ENCODE peak calls at places on chromosomes 1 and 21, in seven cellular contexts. One of them, this sample, is unnamed.

GRCh38 chr1:15176120-15176519 is 22.6 kb downstream of the TMEM51 start:
- DNase-seq in CD4-positive, CD25-positive, alpha-beta regulatory T cell: no peak
- DNase-seq in RWPE1: no peak
- DNase-seq in aorta: no peak
- DNase-seq in AG04450: no peak
- DNase-seq in ovary: no peak
- DNase-seq in lung: no peak
- DNase-seq in this sample: no peak

GRCh38 chr1:205275133-205275532 is 46.4 kb downstream of the NUAK2 start:
- DNase-seq in CD4-positive, CD25-positive, alpha-beta regulatory T cell: no peak
- DNase-seq in RWPE1: no peak
- DNase-seq in aorta: no peak
- DNase-seq in AG04450: no peak
- DNase-seq in ovary: no peak
- DNase-seq in lung: peak; percentile 69
- DNase-seq in this sample: no peak

GRCh38 chr1:15684468-15685283 is 556 bp downstream of the PLEKHM2 start:
- DNase-seq in CD4-positive, CD25-positive, alpha-beta regulatory T cell: peak; percentile 11
- DNase-seq in RWPE1: peak; percentile 36
- DNase-seq in aorta: peak; percentile 71
- DNase-seq in AG04450: no peak
- DNase-seq in ovary: peak; percentile 67
- DNase-seq in lung: no peak
- DNase-seq in this sample: no peak

GRCh38 chr1:193313354-193314140 is 127.1 kb upstream of the B3GALT2 start:
- DNase-seq in CD4-positive, CD25-positive, alpha-beta regulatory T cell: no peak
- DNase-seq in RWPE1: no peak
- DNase-seq in aorta: no peak
- DNase-seq in AG04450: no peak
- DNase-seq in ovary: no peak
- DNase-seq in lung: no peak
- DNase-seq in this sample: no peak

GRCh38 chr1:112169517-112169916 is 180.0 kb upstream of the KCND3 start:
- DNase-seq in CD4-positive, CD25-positive, alpha-beta regulatory T cell: no peak
- DNase-seq in RWPE1: no peak
- DNase-seq in aorta: no peak
- DNase-seq in AG04450: no peak
- DNase-seq in ovary: no peak
- DNase-seq in lung: no peak
- DNase-seq in this sample: no peak

GRCh38 chr1:86472165-86472564 is 3.4 kb downstream of the CLCA1 start:
- DNase-seq in CD4-positive, CD25-positive, alpha-beta regulatory T cell: no peak
- DNase-seq in RWPE1: no peak
- DNase-seq in aorta: no peak
- DNase-seq in AG04450: no peak
- DNase-seq in ovary: no peak
- DNase-seq in lung: no peak
- DNase-seq in this sample: no peak

GRCh38 chr1:54614024-54614423 is 9.3 kb downstream of the FAM151A start:
- DNase-seq in CD4-positive, CD25-positive, alpha-beta regulatory T cell: no peak
- DNase-seq in RWPE1: no peak
- DNase-seq in aorta: no peak
- DNase-seq in AG04450: no peak
- DNase-seq in ovary: no peak
- DNase-seq in lung: no peak
- DNase-seq in this sample: no peak

GRCh38 chr1:45684402-45684801 is 1.9 kb downstream of the GPBP1L1 start:
- DNase-seq in CD4-positive, CD25-positive, alpha-beta regulatory T cell: no peak
- DNase-seq in RWPE1: no peak
- DNase-seq in aorta: no peak
- DNase-seq in AG04450: no peak
- DNase-seq in ovary: no peak
- DNase-seq in lung: no peak
- DNase-seq in this sample: no peak

GRCh38 chr1:99704356-99704816 is 58.5 kb downstream of the PALMD start:
- DNase-seq in CD4-positive, CD25-positive, alpha-beta regulatory T cell: no peak
- DNase-seq in RWPE1: no peak
- DNase-seq in aorta: no peak
- DNase-seq in AG04450: no peak
- DNase-seq in ovary: no peak
- DNase-seq in lung: no peak
- DNase-seq in this sample: no peak

GRCh38 chr21:14057313-14057712 is 153.4 kb downstream of the LIPI start:
- DNase-seq in CD4-positive, CD25-positive, alpha-beta regulatory T cell: no peak
- DNase-seq in RWPE1: no peak
- DNase-seq in aorta: no peak
- DNase-seq in AG04450: no peak
- DNase-seq in ovary: no peak
- DNase-seq in lung: no peak
- DNase-seq in this sample: no peak

GRCh38 chr1:210653771-210654170 is 325.1 kb downstream of the HHAT start:
- DNase-seq in CD4-positive, CD25-positive, alpha-beta regulatory T cell: no peak
- DNase-seq in RWPE1: no peak
- DNase-seq in aorta: no peak
- DNase-seq in AG04450: no peak
- DNase-seq in ovary: no peak
- DNase-seq in lung: no peak
- DNase-seq in this sample: peak; percentile 26

GRCh38 chr1:117537291-117537920 is 68.4 kb upstream of the TENT5C start:
- DNase-seq in CD4-positive, CD25-positive, alpha-beta regulatory T cell: no peak
- DNase-seq in RWPE1: peak; percentile 19
- DNase-seq in aorta: no peak
- DNase-seq in AG04450: no peak
- DNase-seq in ovary: no peak
- DNase-seq in lung: peak; percentile 48
- DNase-seq in this sample: peak; percentile 10

GRCh38 chr1:224300346-224300745 is 29.6 kb downstream of the NVL start:
- DNase-seq in CD4-positive, CD25-positive, alpha-beta regulatory T cell: no peak
- DNase-seq in RWPE1: peak; percentile 71
- DNase-seq in aorta: no peak
- DNase-seq in AG04450: peak; percentile 88
- DNase-seq in ovary: no peak
- DNase-seq in lung: no peak
- DNase-seq in this sample: peak; percentile 53

GRCh38 chr1:57711326-57711725 is 287.5 kb upstream of the DAB1 start:
- DNase-seq in CD4-positive, CD25-positive, alpha-beta regulatory T cell: no peak
- DNase-seq in RWPE1: no peak
- DNase-seq in aorta: no peak
- DNase-seq in AG04450: no peak
- DNase-seq in ovary: no peak
- DNase-seq in lung: no peak
- DNase-seq in this sample: peak; percentile 76

GRCh38 chr1:91406773-91407389 is 2.2 kb upstream of the HFM1 start:
- DNase-seq in CD4-positive, CD25-positive, alpha-beta regulatory T cell: no peak
- DNase-seq in RWPE1: no peak
- DNase-seq in aorta: no peak
- DNase-seq in AG04450: no peak
- DNase-seq in ovary: no peak
- DNase-seq in lung: no peak
- DNase-seq in this sample: no peak

GRCh38 chr21:45279446-45280177 is 8.1 kb downstream of the POFUT2 start:
- DNase-seq in CD4-positive, CD25-positive, alpha-beta regulatory T cell: no peak
- DNase-seq in RWPE1: no peak
- DNase-seq in aorta: no peak
- DNase-seq in AG04450: no peak
- DNase-seq in ovary: peak; percentile 8
- DNase-seq in lung: no peak
- DNase-seq in this sample: no peak

GRCh38 chr1:30191154-30191702 is 532.2 kb downstream of the MATN1 start:
- DNase-seq in CD4-positive, CD25-positive, alpha-beta regulatory T cell: peak; percentile 4
- DNase-seq in RWPE1: peak; percentile 56
- DNase-seq in aorta: no peak
- DNase-seq in AG04450: no peak
- DNase-seq in ovary: peak; percentile 37
- DNase-seq in lung: peak; percentile 51
- DNase-seq in this sample: peak; percentile 45

GRCh38 chr1:44239961-44240371 is 26.7 kb downstream of the DMAP1 start:
- DNase-seq in CD4-positive, CD25-positive, alpha-beta regulatory T cell: no peak
- DNase-seq in RWPE1: no peak
- DNase-seq in aorta: no peak
- DNase-seq in AG04450: no peak
- DNase-seq in ovary: no peak
- DNase-seq in lung: no peak
- DNase-seq in this sample: no peak

GRCh38 chr1:171438441-171438840 is 46.9 kb upstream of the PRRC2C start:
- DNase-seq in CD4-positive, CD25-positive, alpha-beta regulatory T cell: no peak
- DNase-seq in RWPE1: peak; percentile 83
- DNase-seq in aorta: peak; percentile 90
- DNase-seq in AG04450: peak; percentile 92
- DNase-seq in ovary: no peak
- DNase-seq in lung: peak; percentile 32
- DNase-seq in this sample: peak; percentile 96

GRCh38 chr1:216898801-216899200 is 175.6 kb upstream of the ESRRG start:
- DNase-seq in CD4-positive, CD25-positive, alpha-beta regulatory T cell: no peak
- DNase-seq in RWPE1: no peak
- DNase-seq in aorta: no peak
- DNase-seq in AG04450: no peak
- DNase-seq in ovary: no peak
- DNase-seq in lung: no peak
- DNase-seq in this sample: peak; percentile 80
- H3K27ac ChIP-seq in CD4-positive, CD25-positive, alpha-beta regulatory T cell: no peak overlapping the region
- H3K27ac ChIP-seq in RWPE1: no peak overlapping the region
- H3K27ac ChIP-seq in aorta: no peak overlapping the region
- H3K27ac ChIP-seq in AG04450: no peak overlapping the region
- H3K27ac ChIP-seq in ovary: no peak overlapping the region
- H3K27ac ChIP-seq in lung: no peak overlapping the region
- H3K27ac ChIP-seq in this sample: peak overlapping the region; percentile 7

DNA sequence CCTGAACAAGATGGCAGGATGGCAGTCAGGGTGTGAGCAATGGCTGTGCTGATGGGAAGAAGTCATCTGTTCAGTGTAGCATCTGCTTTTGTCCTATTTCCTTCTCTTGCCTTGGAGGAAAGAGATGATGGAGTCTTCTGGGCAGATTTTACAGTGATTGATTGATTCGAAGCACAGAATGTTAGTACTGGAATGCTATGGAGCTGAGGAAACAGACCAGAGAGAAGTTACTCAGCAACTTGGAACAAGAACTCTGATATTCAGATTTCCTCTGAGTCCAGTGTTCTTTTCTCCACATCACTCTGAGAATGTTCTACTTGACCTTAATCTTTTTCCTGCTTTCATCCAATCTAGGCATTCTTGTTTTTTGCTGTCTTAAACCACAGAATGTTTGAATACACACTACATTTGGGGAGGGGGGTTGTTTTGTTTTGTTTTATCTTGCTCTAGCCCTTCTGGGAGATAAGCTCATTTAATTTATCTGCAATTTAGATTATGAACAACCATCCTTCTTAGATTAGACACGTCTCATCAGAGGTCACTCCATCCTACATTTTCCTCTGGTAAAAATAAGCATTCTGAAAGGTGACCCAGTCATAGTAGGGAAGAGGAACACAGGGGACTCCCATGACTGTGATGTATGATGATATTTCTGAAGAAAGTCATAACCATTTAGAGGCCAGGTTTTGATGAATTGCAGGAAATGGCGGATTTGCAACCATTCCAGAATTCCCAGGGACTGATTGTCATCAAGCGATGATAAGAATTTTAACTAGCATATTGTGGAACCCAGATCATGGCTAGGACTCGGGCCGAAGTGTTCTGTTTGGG is 286.3 kb downstream of the HLX start:
- DNase-seq in CD4-positive, CD25-positive, alpha-beta regulatory T cell: no peak
- DNase-seq in RWPE1: no peak
- DNase-seq in aorta: no peak
- DNase-seq in AG04450: no peak
- DNase-seq in ovary: no peak
- DNase-seq in lung: no peak
- DNase-seq in this sample: no peak
- H3K27ac ChIP-seq in CD4-positive, CD25-positive, alpha-beta regulatory T cell: no peak overlapping the region
- H3K27ac ChIP-seq in RWPE1: no peak overlapping the region
- H3K27ac ChIP-seq in aorta: no peak overlapping the region
- H3K27ac ChIP-seq in AG04450: no peak overlapping the region
- H3K27ac ChIP-seq in ovary: no peak overlapping the region
- H3K27ac ChIP-seq in lung: no peak overlapping the region
- H3K27ac ChIP-seq in this sample: no peak overlapping the region

GRCh38 chr1:19405195-19405760 is 80.1 kb downstream of the CAPZB start:
- DNase-seq in CD4-positive, CD25-positive, alpha-beta regulatory T cell: no peak
- DNase-seq in RWPE1: no peak
- DNase-seq in aorta: no peak
- DNase-seq in AG04450: no peak
- DNase-seq in ovary: no peak
- DNase-seq in lung: no peak
- DNase-seq in this sample: no peak
- H3K27ac ChIP-seq in CD4-positive, CD25-positive, alpha-beta regulatory T cell: no peak overlapping the region
- H3K27ac ChIP-seq in RWPE1: no peak overlapping the region
- H3K27ac ChIP-seq in aorta: no peak overlapping the region
- H3K27ac ChIP-seq in AG04450: no peak overlapping the region
- H3K27ac ChIP-seq in ovary: no peak overlapping the region
- H3K27ac ChIP-seq in lung: peak overlapping the region; percentile 32
- H3K27ac ChIP-seq in this sample: no peak overlapping the region

GRCh38 chr1:29121516-29121937 is 2.2 kb downstream of the TMEM200B start:
- DNase-seq in CD4-positive, CD25-positive, alpha-beta regulatory T cell: no peak
- DNase-seq in RWPE1: no peak
- DNase-seq in aorta: no peak
- DNase-seq in AG04450: no peak
- DNase-seq in ovary: peak; percentile 67
- DNase-seq in lung: no peak
- DNase-seq in this sample: no peak

GRCh38 chr1:29122987-29123870 is 474 bp downstream of the TMEM200B start:
- DNase-seq in CD4-positive, CD25-positive, alpha-beta regulatory T cell: no peak
- DNase-seq in RWPE1: no peak
- DNase-seq in aorta: peak; percentile 54
- DNase-seq in AG04450: no peak
- DNase-seq in ovary: peak; percentile 71
- DNase-seq in lung: no peak
- DNase-seq in this sample: no peak

GRCh38 chr1:29120955-29121485 is 2.7 kb downstream of the TMEM200B start:
- DNase-seq in CD4-positive, CD25-positive, alpha-beta regulatory T cell: peak; percentile 47
- DNase-seq in RWPE1: no peak
- DNase-seq in aorta: no peak
- DNase-seq in AG04450: no peak
- DNase-seq in ovary: peak; percentile 71
- DNase-seq in lung: no peak
- DNase-seq in this sample: peak; percentile 10

GRCh38 chr1:29122662-29122986 is 1.1 kb downstream of the TMEM200B start:
- DNase-seq in CD4-positive, CD25-positive, alpha-beta regulatory T cell: no peak
- DNase-seq in RWPE1: peak; percentile 71
- DNase-seq in aorta: peak; percentile 88
- DNase-seq in AG04450: peak; percentile 43
- DNase-seq in ovary: peak; percentile 82
- DNase-seq in lung: no peak
- DNase-seq in this sample: peak; percentile 64

DNA sequence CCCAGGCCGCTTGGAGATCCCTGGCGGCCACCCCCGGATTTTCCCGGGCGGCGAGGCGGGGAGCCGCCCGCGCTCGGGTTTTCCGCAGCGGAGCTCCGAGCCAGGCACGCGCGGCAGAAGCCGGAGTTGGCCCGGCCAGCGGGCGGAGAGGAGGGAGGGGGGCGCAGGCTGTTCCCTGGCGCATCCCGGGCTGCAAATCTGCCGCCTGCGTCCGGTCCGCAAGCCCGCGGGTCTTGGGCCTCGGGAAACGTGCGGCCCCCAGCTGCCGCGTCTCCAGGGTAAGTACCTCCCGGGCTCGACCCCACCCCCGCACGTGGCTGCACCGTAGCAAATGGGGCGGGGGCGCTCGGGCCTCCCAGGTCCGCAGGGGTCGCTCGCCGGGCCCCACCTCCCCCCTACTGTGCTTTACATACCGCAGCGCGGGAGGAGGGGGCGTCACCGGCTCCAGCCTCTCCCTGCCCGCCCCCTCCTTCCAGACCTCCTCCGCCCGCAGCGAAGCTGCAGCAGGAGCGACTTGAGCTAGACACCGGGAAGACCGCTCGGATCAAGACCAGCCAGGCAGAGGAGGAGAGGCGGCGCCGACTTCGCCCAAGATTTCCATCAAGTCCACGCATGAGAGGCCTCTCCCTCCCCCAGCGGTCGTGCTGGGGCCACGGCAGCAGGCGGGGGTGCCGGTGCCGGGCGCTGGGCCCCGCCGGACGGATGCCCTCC is 1.6 kb downstream of the TMEM200B start:
- DNase-seq in CD4-positive, CD25-positive, alpha-beta regulatory T cell: no peak
- DNase-seq in RWPE1: no peak
- DNase-seq in aorta: peak; percentile 74
- DNase-seq in AG04450: no peak
- DNase-seq in ovary: peak; percentile 80
- DNase-seq in lung: no peak
- DNase-seq in this sample: no peak
- H3K27ac ChIP-seq in CD4-positive, CD25-positive, alpha-beta regulatory T cell: no peak overlapping the region
- H3K27ac ChIP-seq in RWPE1: peak overlapping the region; percentile 22
- H3K27ac ChIP-seq in aorta: peak overlapping the region; percentile 88
- H3K27ac ChIP-seq in AG04450: peak overlapping the region; percentile 47
- H3K27ac ChIP-seq in ovary: peak overlapping the region; percentile 91
- H3K27ac ChIP-seq in lung: peak overlapping the region; percentile 87
- H3K27ac ChIP-seq in this sample: peak overlapping the region; percentile 55

This sample was measured in foreskin keratinocyte.